ENCODE peak calls at places on chromosome 1, in ten cellular contexts. M is IMR-90; T is endodermal cell; H is mucosa of gallbladder; P is heart left ventricle; I is Peyer's patch; K is stimulated activated naive B cell treated with anti-CD40 and anti-IgM and Interleukin-4, amounts not matched to agents 10 μg/mL and 1 μg/mL and 100 μg/mL, for 72 hours; V is glutamatergic neuron; D is RPMI7951; Q is RCC 7860. X is an unnamed sample.

GRCh38 chr1:200437088-200437487 is 27.3 kb upstream of the ZNF281 start:
- DNase-seq in K (no peak), D (no peak), V (no peak), I (no peak), P (no peak), Q (no peak), H (no peak), M (no peak), T (no peak), X (no peak)

GRCh38 chr1:178633068-178633467 is 92.0 kb upstream of the RALGPS2 start:
- DNase-seq in K (no peak), H (no peak), V (no peak), D (no peak), T (no peak), M (peak), Q (peak), I (no peak), P (no peak), X (peak)

GRCh38 chr1:3942416-3943122 is 42.5 kb upstream of the C1orf174 start:
- DNase-seq in H (no peak), T (no peak), M (no peak), D (no peak), V (no peak), P (no peak), I (no peak), K (no peak), Q (no peak), X (no peak)

GRCh38 chr1:244341455-244342450 is 110.0 kb downstream of the ADSS2 start:
- DNase-seq in K (no peak), H (peak), Q (peak), D (peak), M (no peak), I (no peak), P (no peak), T (peak), V (no peak), X (peak)

GRCh38 chr1:24827737-24828136 is 82.5 kb downstream of the CLIC4 start:
- DNase-seq in P (no peak), V (no peak), K (no peak), T (no peak), Q (no peak), H (no peak), I (no peak), M (peak), D (no peak), X (peak)

GRCh38 chr1:195717651-195718050 is 890.6 kb downstream of the KCNT2 start:
- DNase-seq in M (peak), D (peak), V (no peak), Q (peak), T (no peak), K (no peak), I (no peak), H (no peak), P (no peak), X (peak)

GRCh38 chr1:31705080-31705866 is 1.5 kb upstream of the COL16A1 start:
- DNase-seq in K (peak), T (peak), D (peak), Q (no peak), I (peak), P (peak), V (no peak), H (peak), M (peak), X (peak)

GRCh38 chr1:19828546-19828945 is 13.5 kb upstream of the RNF186 start:
- DNase-seq in P (no peak), T (no peak), H (no peak), I (no peak), D (no peak), V (no peak), Q (no peak), K (no peak), M (peak), X (peak)

GRCh38 chr1:15272009-15272781 is 25.2 kb downstream of the FHAD1 start:
- DNase-seq in V (peak), D (peak), P (no peak), H (peak), I (no peak), T (peak), K (peak), M (peak), Q (peak), X (peak)

GRCh38 chr1:226404063-226404903 is 3.6 kb downstream of the PARP1 start:
- DNase-seq in H (no peak), V (no peak), M (peak), P (no peak), T (no peak), D (no peak), Q (no peak), I (no peak), K (no peak), X (peak)

GRCh38 chr1:93588206-93588605 is 93.4 kb downstream of the BCAR3 start:
- DNase-seq in M (peak), K (no peak), H (no peak), D (peak), I (no peak), V (no peak), T (no peak), Q (no peak), P (no peak), X (no peak)

X was measured in fibroblast of mammary gland.